ENCODE peak calls at places on chromosomes 7 and 10, in six cellular contexts. W is K562, J is IMR-90, C is SK-N-SH, R is HepG2, U is GM12878. D is an unnamed sample.

GRCh38 chr7:96169439-96169838 is 152.5 kb downstream of the SLC25A13 start:
- DNase-seq in W (no peak), J (no peak), C (no peak), R (no peak), U (no peak), D (no peak)

GRCh38 chr10:69403519-69403918 is 13.2 kb downstream of the TACR2 start:
- DNase-seq in W (no peak), J (peak), C (no peak), R (no peak), U (no peak), D (no peak)

GRCh38 chr7:92631067-92631829 is 41.1 kb upstream of the FAM133B start:
- DNase-seq in W (peak), J (no peak), C (no peak), R (no peak), U (no peak), D (no peak)

GRCh38 chr7:99125505-99125865 is 18.4 kb downstream of the SMURF1 start:
- DNase-seq in W (no peak), J (no peak), C (no peak), R (no peak), U (no peak), D (no peak)

GRCh38 chr10:18659784-18660561 is 742 bp downstream of the ARL5B start:
- DNase-seq in W (peak), J (peak), C (peak), R (peak), U (peak), D (peak)

GRCh38 chr10:106320078-106320477 is 844.4 kb downstream of the SORCS1 start:
- DNase-seq in W (no peak), J (no peak), C (no peak), R (no peak), U (no peak), D (no peak)

GRCh38 chr7:67523706-67524105 is 527.1 kb downstream of the TYW1 start:
- DNase-seq in W (no peak), J (no peak), C (no peak), R (no peak), U (no peak), D (no peak)

GRCh38 chr10:110709964-110710587 is 65.9 kb downstream of the RBM20 start:
- DNase-seq in W (no peak), J (no peak), C (no peak), R (no peak), U (no peak), D (no peak)

GRCh38 chr10:80100861-80101695 is 22.6 kb downstream of the TMEM254 start:
- DNase-seq in W (no peak), J (no peak), C (no peak), R (no peak), U (no peak), D (no peak)

GRCh38 chr10:78457804-78458483 is 424.3 kb downstream of the RPS24 start:
- DNase-seq in W (no peak), J (peak), C (no peak), R (peak), U (no peak), D (peak)

GRCh38 chr7:122517576-122517975 is 181.3 kb downstream of the RNF133 start:
- DNase-seq in W (no peak), J (no peak), C (no peak), R (no peak), U (no peak), D (no peak)

GRCh38 chr7:116145245-116145852 is 65.0 kb upstream of the TES start:
- DNase-seq in W (no peak), J (peak), C (no peak), R (no peak), U (no peak), D (no peak)

GRCh38 chr10:24901686-24902399 is 50.6 kb downstream of the PRTFDC1 start:
- DNase-seq in W (peak), J (peak), C (no peak), R (peak), U (peak), D (peak)

GRCh38 chr7:150737265-150738055 is at the start of gene GIMAP5:
- DNase-seq in W (no peak), J (no peak), C (no peak), R (no peak), U (no peak), D (no peak)

GRCh38 chr10:36538945-36539586 is 586.3 kb upstream of the ANKRD30A start:
- DNase-seq in W (no peak), J (peak), C (no peak), R (no peak), U (no peak), D (no peak)

GRCh38 chr7:2299131-2299829 is 15.0 kb downstream of the SNX8 start:
- DNase-seq in W (no peak), J (peak), C (no peak), R (no peak), U (peak), D (no peak)

GRCh38 chr10:110007171-110007700 is 548 bp upstream of the ADD3 start:
- DNase-seq in W (peak), J (peak), C (no peak), R (no peak), U (no peak), D (peak)

GRCh38 chr7:83155407-83155806 is 7.3 kb downstream of the PCLO start:
- DNase-seq in W (no peak), J (no peak), C (no peak), R (no peak), U (no peak), D (no peak)

GRCh38 chr10:132591166-132591971 is 53.8 kb downstream of the INPP5A start:
- DNase-seq in W (no peak), J (peak), C (no peak), R (peak), U (no peak), D (peak)

GRCh38 chr7:33127085-33127484 is 2.3 kb upstream of the BBS9 start:
- DNase-seq in W (no peak), J (no peak), C (no peak), R (no peak), U (no peak), D (no peak)

GRCh38 chr7:91242097-91242846 is 22.0 kb upstream of the FZD1 start:
- DNase-seq in W (no peak), J (peak), C (no peak), R (no peak), U (no peak), D (no peak)

GRCh38 chr7:130213820-130214219 is 6.2 kb downstream of the SSMEM1 start:
- DNase-seq in W (no peak), J (no peak), C (no peak), R (no peak), U (no peak), D (no peak)
- TF ChIP-seq SMC3 in W (no peak), J (no peak), C (no peak), R (no peak), U (no peak), D (no peak)

GRCh38 chr10:23293973-23294372 is 50.6 kb downstream of the C10orf67 start:
- DNase-seq in W (no peak), J (no peak), C (no peak), R (no peak), U (no peak), D (no peak)
- TF ChIP-seq SMC3 in W (no peak), J (no peak), C (no peak), R (no peak), U (no peak), D (no peak)

DNA sequence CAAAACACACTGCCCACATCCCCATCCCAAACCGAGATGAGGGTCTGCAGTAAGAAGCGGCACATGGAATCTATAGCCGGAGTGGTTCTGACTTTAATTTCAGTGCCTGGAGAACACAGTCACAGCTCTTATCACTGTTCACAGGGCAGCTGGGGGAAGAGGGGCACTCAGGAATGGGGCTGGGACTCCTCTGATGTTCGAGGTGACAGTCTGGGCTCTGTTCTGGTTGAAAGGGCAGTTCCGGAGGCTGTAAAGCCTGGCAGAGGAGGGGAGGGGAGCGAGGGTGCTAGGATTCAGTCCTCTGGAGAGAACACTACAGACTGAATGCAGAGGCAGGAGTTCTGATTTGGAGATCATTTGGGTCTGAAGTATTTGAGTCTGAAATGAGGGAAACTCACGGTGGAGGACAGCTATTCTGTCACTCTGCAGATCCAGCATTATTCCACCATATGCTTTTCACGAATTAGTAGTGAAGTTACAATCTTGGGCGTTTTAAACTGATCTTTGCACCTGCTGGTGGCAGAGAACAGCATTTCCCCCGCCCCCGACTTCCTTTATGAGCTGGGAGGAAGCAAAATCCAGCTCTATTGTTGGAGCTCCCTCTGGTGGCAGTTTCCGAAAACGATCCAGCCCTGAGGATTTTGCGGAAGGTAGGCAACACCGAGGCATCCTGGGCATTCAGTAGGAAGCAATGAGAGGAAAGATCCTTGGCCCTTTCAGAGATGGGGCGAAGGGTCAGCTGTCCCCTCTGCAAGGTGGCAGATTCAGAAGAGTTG is 22.7 kb upstream of the KCNK18 start:
- DNase-seq in W (peak), J (peak), C (peak), R (peak), U (peak), D (peak)
- TF ChIP-seq SMC3 in W (peak), J (peak), C (peak), R (peak), U (peak), D (peak)

GRCh38 chr7:132654150-132654549 is 77.9 kb upstream of the PLXNA4 start:
- DNase-seq in W (peak), J (no peak), C (no peak), R (no peak), U (no peak), D (peak)
- TF ChIP-seq SMC3 in W (no peak), J (no peak), C (no peak), R (no peak), U (no peak), D (no peak)

GRCh38 chr10:128751284-128751683 is 625.1 kb upstream of the MKI67 start:
- DNase-seq in W (no peak), J (no peak), C (no peak), R (no peak), U (no peak), D (no peak)
- TF ChIP-seq SMC3 in W (no peak), J (no peak), C (no peak), R (no peak), U (no peak), D (no peak)

GRCh38 chr7:78780560-78780959 is 672.9 kb downstream of the MAGI2 start:
- DNase-seq in W (no peak), J (no peak), C (no peak), R (no peak), U (no peak), D (no peak)

GRCh38 chr7:78783179-78783962 is 670.1 kb downstream of the MAGI2 start:
- DNase-seq in W (no peak), J (no peak), C (no peak), R (no peak), U (no peak), D (no peak)

GRCh38 chr7:78777844-78778243 is 675.6 kb downstream of the MAGI2 start:
- DNase-seq in W (no peak), J (peak), C (no peak), R (no peak), U (no peak), D (no peak)

GRCh38 chr7:78779788-78780187 is 673.7 kb downstream of the MAGI2 start:
- DNase-seq in W (no peak), J (no peak), C (no peak), R (no peak), U (no peak), D (no peak)
- TF ChIP-seq SMC3 in W (no peak), J (no peak), C (peak), R (no peak), U (no peak), D (no peak)

D was measured in A549.